ENCODE peak calls at places on chromosomes 16 and 17, in seven cellular contexts. One of them, this sample, is unnamed.

GRCh38 chr17:43753488-43754129 is 5.0 kb downstream of the SOST start:
- DNase-seq in H1: no peak
- DNase-seq in mesenchymal stem cell: no peak
- DNase-seq in neuronal stem cell: no peak
- DNase-seq in H9: no peak
- DNase-seq in trophoblast cell: no peak
- DNase-seq in IMR-90: peak
- DNase-seq in this sample: no peak

GRCh38 chr16:88377961-88378360 is 4.8 kb upstream of the ZNF469 start:
- DNase-seq in H1: no peak
- DNase-seq in H9: no peak
- DNase-seq in neuronal stem cell: no peak
- DNase-seq in IMR-90: no peak
- DNase-seq in mesenchymal stem cell: no peak
- DNase-seq in trophoblast cell: no peak
- DNase-seq in this sample: no peak

GRCh38 chr17:82930043-82930923 is 90.5 kb upstream of the ZNF750 start:
- DNase-seq in H1: no peak
- DNase-seq in mesenchymal stem cell: no peak
- DNase-seq in trophoblast cell: no peak
- DNase-seq in neuronal stem cell: no peak
- DNase-seq in H9: no peak
- DNase-seq in IMR-90: no peak
- DNase-seq in this sample: no peak

GRCh38 chr16:57823836-57824235 is 21.5 kb upstream of the KIFC3 start:
- DNase-seq in mesenchymal stem cell: no peak
- DNase-seq in neuronal stem cell: no peak
- DNase-seq in trophoblast cell: peak
- DNase-seq in H9: no peak
- DNase-seq in H1: no peak
- DNase-seq in IMR-90: no peak
- DNase-seq in this sample: no peak

GRCh38 chr17:73208139-73208827 is 15.4 kb downstream of the COG1 start:
- DNase-seq in neuronal stem cell: no peak
- DNase-seq in IMR-90: no peak
- DNase-seq in trophoblast cell: no peak
- DNase-seq in H9: no peak
- DNase-seq in mesenchymal stem cell: no peak
- DNase-seq in H1: no peak
- DNase-seq in this sample: no peak

GRCh38 chr16:27430923-27431484 is 29.0 kb downstream of the IL21R start:
- DNase-seq in mesenchymal stem cell: peak
- DNase-seq in trophoblast cell: peak
- DNase-seq in neuronal stem cell: no peak
- DNase-seq in H1: no peak
- DNase-seq in IMR-90: peak
- DNase-seq in H9: peak
- DNase-seq in this sample: peak

GRCh38 chr16:19294156-19294649 is 8.7 kb downstream of the CLEC19A start:
- DNase-seq in neuronal stem cell: no peak
- DNase-seq in H9: no peak
- DNase-seq in trophoblast cell: peak
- DNase-seq in mesenchymal stem cell: no peak
- DNase-seq in IMR-90: no peak
- DNase-seq in H1: no peak
- DNase-seq in this sample: no peak

GRCh38 chr17:19000531-19001011 is 4.0 kb downstream of the FAM83G start:
- DNase-seq in trophoblast cell: no peak
- DNase-seq in IMR-90: peak
- DNase-seq in H9: no peak
- DNase-seq in H1: no peak
- DNase-seq in neuronal stem cell: no peak
- DNase-seq in mesenchymal stem cell: peak
- DNase-seq in this sample: no peak

GRCh38 chr16:10514369-10515055 is 65.9 kb downstream of the EMP2 start:
- DNase-seq in trophoblast cell: peak
- DNase-seq in H1: no peak
- DNase-seq in mesenchymal stem cell: peak
- DNase-seq in IMR-90: peak
- DNase-seq in H9: no peak
- DNase-seq in neuronal stem cell: peak
- DNase-seq in this sample: peak

GRCh38 chr16:89823087-89823823 is 5.0 kb upstream of the SPIRE2 start:
- DNase-seq in trophoblast cell: no peak
- DNase-seq in mesenchymal stem cell: no peak
- DNase-seq in H9: no peak
- DNase-seq in H1: no peak
- DNase-seq in IMR-90: no peak
- DNase-seq in neuronal stem cell: no peak
- DNase-seq in this sample: no peak

GRCh38 chr17:74870512-74870911 is 2.3 kb downstream of the FDXR start:
- DNase-seq in neuronal stem cell: no peak
- DNase-seq in H9: no peak
- DNase-seq in H1: no peak
- DNase-seq in IMR-90: peak
- DNase-seq in mesenchymal stem cell: peak
- DNase-seq in trophoblast cell: no peak
- DNase-seq in this sample: no peak

GRCh38 chr17:43637563-43638323 is 24.0 kb downstream of the MEOX1 start:
- DNase-seq in H9: no peak
- DNase-seq in H1: no peak
- DNase-seq in mesenchymal stem cell: no peak
- DNase-seq in neuronal stem cell: no peak
- DNase-seq in trophoblast cell: no peak
- DNase-seq in IMR-90: peak
- DNase-seq in this sample: no peak

GRCh38 chr16:46832757-46833464 is 1.9 kb upstream of the C16orf87 start:
- DNase-seq in H1: no peak
- DNase-seq in IMR-90: no peak
- DNase-seq in H9: no peak
- DNase-seq in neuronal stem cell: no peak
- DNase-seq in trophoblast cell: no peak
- DNase-seq in mesenchymal stem cell: no peak
- DNase-seq in this sample: no peak

GRCh38 chr17:4161179-4161559 is 18.2 kb downstream of the CYB5D2 start:
- DNase-seq in neuronal stem cell: no peak
- DNase-seq in H1: peak
- DNase-seq in IMR-90: peak
- DNase-seq in trophoblast cell: peak
- DNase-seq in H9: peak
- DNase-seq in mesenchymal stem cell: peak
- DNase-seq in this sample: peak

GRCh38 chr16:27286446-27286845 is 17.9 kb upstream of the NSMCE1 start:
- DNase-seq in H9: no peak
- DNase-seq in IMR-90: peak
- DNase-seq in mesenchymal stem cell: peak
- DNase-seq in H1: no peak
- DNase-seq in neuronal stem cell: no peak
- DNase-seq in trophoblast cell: peak
- DNase-seq in this sample: no peak

GRCh38 chr16:66275795-66276428 is 90.6 kb upstream of the CDH5 start:
- DNase-seq in mesenchymal stem cell: peak
- DNase-seq in IMR-90: peak
- DNase-seq in H9: peak
- DNase-seq in trophoblast cell: peak
- DNase-seq in neuronal stem cell: no peak
- DNase-seq in H1: peak
- DNase-seq in this sample: peak

GRCh38 chr17:32298721-32299578 is 33.3 kb downstream of the RHBDL3 start:
- DNase-seq in IMR-90: no peak
- DNase-seq in H1: no peak
- DNase-seq in neuronal stem cell: no peak
- DNase-seq in H9: no peak
- DNase-seq in trophoblast cell: no peak
- DNase-seq in mesenchymal stem cell: peak
- DNase-seq in this sample: no peak

GRCh38 chr17:69358688-69359596 is 32.0 kb upstream of the ABCA5 start:
- DNase-seq in mesenchymal stem cell: no peak
- DNase-seq in IMR-90: no peak
- DNase-seq in trophoblast cell: no peak
- DNase-seq in H9: peak
- DNase-seq in H1: peak
- DNase-seq in neuronal stem cell: peak
- DNase-seq in this sample: peak

GRCh38 chr17:68356949-68357455 is 65.7 kb downstream of the ARSG start:
- DNase-seq in neuronal stem cell: no peak
- DNase-seq in trophoblast cell: no peak
- DNase-seq in mesenchymal stem cell: no peak
- DNase-seq in H1: no peak
- DNase-seq in H9: no peak
- DNase-seq in IMR-90: no peak
- DNase-seq in this sample: no peak

GRCh38 chr17:73546770-73547345 is 97.4 kb downstream of the SDK2 start:
- DNase-seq in trophoblast cell: peak
- DNase-seq in mesenchymal stem cell: peak
- DNase-seq in H1: no peak
- DNase-seq in IMR-90: no peak
- DNase-seq in H9: peak
- DNase-seq in neuronal stem cell: peak
- DNase-seq in this sample: peak

GRCh38 chr17:6452471-6453266 is 8.4 kb downstream of the PIMREG start:
- DNase-seq in H1: no peak
- DNase-seq in neuronal stem cell: no peak
- DNase-seq in trophoblast cell: no peak
- DNase-seq in IMR-90: no peak
- DNase-seq in H9: no peak
- DNase-seq in mesenchymal stem cell: no peak
- DNase-seq in this sample: no peak

GRCh38 chr16:56643080-56643778 is 4.8 kb downstream of the MT1A start:
- DNase-seq in trophoblast cell: peak
- DNase-seq in mesenchymal stem cell: no peak
- DNase-seq in H9: peak
- DNase-seq in H1: no peak
- DNase-seq in neuronal stem cell: no peak
- DNase-seq in IMR-90: no peak
- DNase-seq in this sample: peak

GRCh38 chr17:33381201-33381600 is 88.1 kb upstream of the ASIC2 start:
- DNase-seq in H9: peak
- DNase-seq in IMR-90: no peak
- DNase-seq in trophoblast cell: peak
- DNase-seq in H1: no peak
- DNase-seq in mesenchymal stem cell: peak
- DNase-seq in neuronal stem cell: no peak
- DNase-seq in this sample: peak

GRCh38 chr16:24164402-24164801 is 91.7 kb upstream of the CACNG3 start:
- DNase-seq in H9: no peak
- DNase-seq in neuronal stem cell: no peak
- DNase-seq in H1: no peak
- DNase-seq in mesenchymal stem cell: no peak
- DNase-seq in IMR-90: no peak
- DNase-seq in trophoblast cell: no peak
- DNase-seq in this sample: no peak

GRCh38 chr17:59651346-59651745 is 31.7 kb downstream of the CLTC start:
- DNase-seq in trophoblast cell: no peak
- DNase-seq in IMR-90: peak
- DNase-seq in H1: no peak
- DNase-seq in neuronal stem cell: no peak
- DNase-seq in H9: no peak
- DNase-seq in mesenchymal stem cell: peak
- DNase-seq in this sample: no peak

GRCh38 chr17:63993368-63993990 is 4.7 kb upstream of the PRR29 start:
- DNase-seq in H1: no peak
- DNase-seq in trophoblast cell: no peak
- DNase-seq in mesenchymal stem cell: no peak
- DNase-seq in neuronal stem cell: no peak
- DNase-seq in H9: peak
- DNase-seq in IMR-90: no peak
- DNase-seq in this sample: no peak
- H2AK5ac ChIP-seq in H1: no peak
- H2AK5ac ChIP-seq in trophoblast cell: no peak
- H2AK5ac ChIP-seq in mesenchymal stem cell: no peak
- H2AK5ac ChIP-seq in neuronal stem cell: no peak
- H2AK5ac ChIP-seq in H9: no peak
- H2AK5ac ChIP-seq in IMR-90: no peak
- H2AK5ac ChIP-seq in this sample: no peak

GRCh38 chr16:81860310-81860709 is 81.2 kb downstream of the PLCG2 start:
- DNase-seq in trophoblast cell: no peak
- DNase-seq in IMR-90: no peak
- DNase-seq in neuronal stem cell: no peak
- DNase-seq in H9: no peak
- DNase-seq in mesenchymal stem cell: no peak
- DNase-seq in H1: no peak
- DNase-seq in this sample: no peak
- H2AK5ac ChIP-seq in trophoblast cell: no peak
- H2AK5ac ChIP-seq in IMR-90: no peak
- H2AK5ac ChIP-seq in neuronal stem cell: no peak
- H2AK5ac ChIP-seq in H9: no peak
- H2AK5ac ChIP-seq in mesenchymal stem cell: no peak
- H2AK5ac ChIP-seq in H1: no peak
- H2AK5ac ChIP-seq in this sample: no peak

GRCh38 chr17:45003877-45004276 is 35.8 kb upstream of the C1QL1 start:
- DNase-seq in IMR-90: no peak
- DNase-seq in neuronal stem cell: no peak
- DNase-seq in trophoblast cell: no peak
- DNase-seq in H1: no peak
- DNase-seq in mesenchymal stem cell: no peak
- DNase-seq in H9: no peak
- DNase-seq in this sample: peak

GRCh38 chr17:45001310-45001709 is 33.2 kb upstream of the C1QL1 start:
- DNase-seq in H1: no peak
- DNase-seq in trophoblast cell: no peak
- DNase-seq in mesenchymal stem cell: no peak
- DNase-seq in neuronal stem cell: no peak
- DNase-seq in H9: no peak
- DNase-seq in IMR-90: no peak
- DNase-seq in this sample: no peak

GRCh38 chr17:45006927-45007461 is 38.9 kb upstream of the C1QL1 start:
- DNase-seq in H1: no peak
- DNase-seq in H9: no peak
- DNase-seq in IMR-90: no peak
- DNase-seq in mesenchymal stem cell: no peak
- DNase-seq in trophoblast cell: no peak
- DNase-seq in neuronal stem cell: no peak
- DNase-seq in this sample: peak

GRCh38 chr17:45005700-45006099 is 37.6 kb upstream of the C1QL1 start:
- DNase-seq in mesenchymal stem cell: no peak
- DNase-seq in trophoblast cell: no peak
- DNase-seq in IMR-90: no peak
- DNase-seq in neuronal stem cell: no peak
- DNase-seq in H1: no peak
- DNase-seq in H9: no peak
- DNase-seq in this sample: no peak

DNA sequence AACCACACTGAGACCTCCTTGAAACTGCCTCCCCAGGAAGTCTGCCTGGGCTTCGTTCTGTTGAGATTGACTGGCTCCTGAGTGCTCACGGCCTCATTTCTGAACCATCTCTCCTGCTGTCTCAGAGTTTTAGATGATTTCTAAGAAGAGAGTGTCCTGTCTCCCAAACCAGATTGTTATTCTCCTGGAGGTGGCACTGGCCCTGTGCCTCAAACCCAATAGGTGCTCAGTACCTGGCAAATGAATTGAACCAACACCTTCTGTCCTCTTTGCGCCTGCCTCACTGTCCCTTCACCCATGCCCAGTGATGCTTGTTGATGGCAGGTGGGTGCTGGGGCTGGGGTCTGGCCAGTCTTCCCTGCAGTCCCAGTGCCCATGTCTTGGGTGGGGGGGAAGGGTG is 36.3 kb upstream of the C1QL1 start:
- DNase-seq in IMR-90: no peak
- DNase-seq in neuronal stem cell: no peak
- DNase-seq in mesenchymal stem cell: no peak
- DNase-seq in H9: no peak
- DNase-seq in H1: no peak
- DNase-seq in trophoblast cell: no peak
- DNase-seq in this sample: no peak
- H2AK5ac ChIP-seq in IMR-90: no peak
- H2AK5ac ChIP-seq in neuronal stem cell: peak
- H2AK5ac ChIP-seq in mesenchymal stem cell: no peak
- H2AK5ac ChIP-seq in H9: no peak
- H2AK5ac ChIP-seq in H1: no peak
- H2AK5ac ChIP-seq in trophoblast cell: no peak
- H2AK5ac ChIP-seq in this sample: no peak

GRCh38 chr16:87093804-87094203 is 223.4 kb downstream of the C16orf95 start:
- DNase-seq in neuronal stem cell: no peak
- DNase-seq in mesenchymal stem cell: no peak
- DNase-seq in H1: no peak
- DNase-seq in H9: no peak
- DNase-seq in IMR-90: no peak
- DNase-seq in trophoblast cell: no peak
- DNase-seq in this sample: no peak
- H2AK5ac ChIP-seq in neuronal stem cell: peak
- H2AK5ac ChIP-seq in mesenchymal stem cell: no peak
- H2AK5ac ChIP-seq in H1: no peak
- H2AK5ac ChIP-seq in H9: no peak
- H2AK5ac ChIP-seq in IMR-90: no peak
- H2AK5ac ChIP-seq in trophoblast cell: no peak
- H2AK5ac ChIP-seq in this sample: no peak

This sample was measured in mesendoderm.